ENCODE peak calls at places on chromosome 3, in six cellular contexts. One of them, this sample, is unnamed.

GRCh38 chr3:112007641-112008040 is 8.9 kb downstream of the TAGLN3 start:
- DNase-seq in brain microvascular endothelial cell: no peak
- DNase-seq in CD4-positive, alpha-beta T cell: no peak
- DNase-seq in neural progenitor cell: no peak
- DNase-seq in spleen: no peak
- DNase-seq in endodermal cell: no peak
- DNase-seq in this sample: no peak

GRCh38 chr3:127252446-127252845 is 35.4 kb downstream of the PRR20G start:
- DNase-seq in spleen: no peak
- DNase-seq in endodermal cell: no peak
- DNase-seq in CD4-positive, alpha-beta T cell: no peak
- DNase-seq in brain microvascular endothelial cell: no peak
- DNase-seq in neural progenitor cell: no peak
- DNase-seq in this sample: no peak

GRCh38 chr3:144375122-144375521 is 403.5 kb downstream of the DIPK2A start:
- DNase-seq in endodermal cell: no peak
- DNase-seq in spleen: no peak
- DNase-seq in CD4-positive, alpha-beta T cell: no peak
- DNase-seq in brain microvascular endothelial cell: no peak
- DNase-seq in neural progenitor cell: no peak
- DNase-seq in this sample: no peak

GRCh38 chr3:177777699-177778098 is 580.4 kb upstream of the TBL1XR1 start:
- DNase-seq in spleen: peak
- DNase-seq in endodermal cell: peak
- DNase-seq in neural progenitor cell: peak
- DNase-seq in CD4-positive, alpha-beta T cell: no peak
- DNase-seq in brain microvascular endothelial cell: peak
- DNase-seq in this sample: peak

GRCh38 chr3:45881031-45882022 is 5.0 kb upstream of the CCR9 start:
- DNase-seq in CD4-positive, alpha-beta T cell: peak
- DNase-seq in brain microvascular endothelial cell: peak
- DNase-seq in spleen: no peak
- DNase-seq in endodermal cell: no peak
- DNase-seq in neural progenitor cell: no peak
- DNase-seq in this sample: no peak

GRCh38 chr3:158649791-158650190 is 5.5 kb downstream of the GFM1 start:
- DNase-seq in neural progenitor cell: no peak
- DNase-seq in brain microvascular endothelial cell: no peak
- DNase-seq in endodermal cell: no peak
- DNase-seq in CD4-positive, alpha-beta T cell: no peak
- DNase-seq in spleen: no peak
- DNase-seq in this sample: no peak

GRCh38 chr3:52428151-52429005 is 16.5 kb downstream of the SEMA3G start:
- DNase-seq in spleen: peak
- DNase-seq in endodermal cell: peak
- DNase-seq in brain microvascular endothelial cell: peak
- DNase-seq in CD4-positive, alpha-beta T cell: no peak
- DNase-seq in neural progenitor cell: peak
- DNase-seq in this sample: peak

GRCh38 chr3:21274000-21274671 is 476.9 kb downstream of the ZNF385D start:
- DNase-seq in spleen: no peak
- DNase-seq in neural progenitor cell: no peak
- DNase-seq in brain microvascular endothelial cell: peak
- DNase-seq in endodermal cell: no peak
- DNase-seq in CD4-positive, alpha-beta T cell: no peak
- DNase-seq in this sample: no peak

GRCh38 chr3:116005404-116005803 is 382.1 kb downstream of the GAP43 start:
- DNase-seq in brain microvascular endothelial cell: peak
- DNase-seq in CD4-positive, alpha-beta T cell: no peak
- DNase-seq in neural progenitor cell: no peak
- DNase-seq in spleen: no peak
- DNase-seq in endodermal cell: peak
- DNase-seq in this sample: peak

DNA sequence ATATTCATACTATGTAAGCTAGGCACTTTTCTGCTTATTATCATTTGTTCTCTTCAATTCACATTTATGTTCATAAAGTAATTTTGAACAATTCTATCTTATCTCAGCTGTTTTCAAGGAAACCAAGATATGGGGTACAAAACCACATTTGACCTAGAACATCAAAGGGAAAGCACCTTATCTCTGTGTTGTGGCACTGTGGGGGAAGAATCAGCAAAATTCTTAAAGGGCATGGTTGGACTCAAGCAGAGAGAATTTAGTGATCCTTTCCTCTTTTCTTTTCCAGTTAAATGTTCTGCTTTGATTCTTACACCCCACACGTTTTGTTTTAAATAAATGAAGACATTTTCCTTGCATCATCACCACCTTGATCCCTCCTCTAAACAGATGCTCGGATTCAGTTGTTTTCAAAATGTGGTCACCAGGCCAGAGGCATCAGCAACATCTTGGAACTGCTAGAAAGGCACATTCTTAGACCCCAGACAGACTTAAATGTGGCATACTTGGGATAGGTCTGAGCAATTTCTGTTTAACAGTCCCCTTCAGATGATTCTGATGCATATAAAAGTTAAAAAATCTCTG is 128.4 kb upstream of the TP63 start:
- DNase-seq in endodermal cell: no peak
- DNase-seq in neural progenitor cell: no peak
- DNase-seq in spleen: no peak
- DNase-seq in brain microvascular endothelial cell: no peak
- DNase-seq in CD4-positive, alpha-beta T cell: no peak
- DNase-seq in this sample: no peak
- H3K27ac ChIP-seq in endodermal cell: no peak
- H3K27ac ChIP-seq in neural progenitor cell: no peak
- H3K27ac ChIP-seq in spleen: no peak
- H3K27ac ChIP-seq in brain microvascular endothelial cell: no peak
- H3K27ac ChIP-seq in CD4-positive, alpha-beta T cell: no peak
- H3K27ac ChIP-seq in this sample: no peak

DNA sequence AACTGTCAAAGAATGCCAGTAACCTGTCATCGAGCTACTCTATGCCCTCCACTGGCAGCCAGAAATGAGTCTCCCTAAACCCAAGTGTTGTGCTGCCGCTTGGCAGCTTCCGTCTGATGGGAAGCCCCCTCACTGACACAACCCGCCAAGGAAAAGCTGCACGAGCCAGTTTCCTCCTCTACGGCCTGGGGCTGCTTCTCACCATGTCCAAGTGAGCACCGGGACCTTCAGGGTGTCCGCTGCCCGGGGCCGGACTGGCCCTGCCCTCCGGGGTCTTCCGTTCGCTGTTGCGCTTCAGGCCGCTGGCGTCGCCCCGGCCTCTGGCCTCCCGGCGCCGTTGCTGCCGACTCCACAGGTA is 486 bp downstream of the TOMM70 start:
- DNase-seq in endodermal cell: no peak
- DNase-seq in CD4-positive, alpha-beta T cell: peak
- DNase-seq in spleen: no peak
- DNase-seq in neural progenitor cell: no peak
- DNase-seq in brain microvascular endothelial cell: no peak
- DNase-seq in this sample: peak
- H3K27ac ChIP-seq in endodermal cell: peak
- H3K27ac ChIP-seq in CD4-positive, alpha-beta T cell: peak
- H3K27ac ChIP-seq in spleen: peak
- H3K27ac ChIP-seq in neural progenitor cell: peak
- H3K27ac ChIP-seq in brain microvascular endothelial cell: peak
- H3K27ac ChIP-seq in this sample: peak

GRCh38 chr3:194658477-194659242 is 13.3 kb downstream of the LSG1 start:
- DNase-seq in CD4-positive, alpha-beta T cell: no peak
- DNase-seq in neural progenitor cell: no peak
- DNase-seq in brain microvascular endothelial cell: no peak
- DNase-seq in endodermal cell: no peak
- DNase-seq in spleen: no peak
- DNase-seq in this sample: no peak
- H3K27ac ChIP-seq in CD4-positive, alpha-beta T cell: no peak
- H3K27ac ChIP-seq in neural progenitor cell: no peak
- H3K27ac ChIP-seq in brain microvascular endothelial cell: no peak
- H3K27ac ChIP-seq in endodermal cell: no peak
- H3K27ac ChIP-seq in spleen: no peak
- H3K27ac ChIP-seq in this sample: no peak

DNA sequence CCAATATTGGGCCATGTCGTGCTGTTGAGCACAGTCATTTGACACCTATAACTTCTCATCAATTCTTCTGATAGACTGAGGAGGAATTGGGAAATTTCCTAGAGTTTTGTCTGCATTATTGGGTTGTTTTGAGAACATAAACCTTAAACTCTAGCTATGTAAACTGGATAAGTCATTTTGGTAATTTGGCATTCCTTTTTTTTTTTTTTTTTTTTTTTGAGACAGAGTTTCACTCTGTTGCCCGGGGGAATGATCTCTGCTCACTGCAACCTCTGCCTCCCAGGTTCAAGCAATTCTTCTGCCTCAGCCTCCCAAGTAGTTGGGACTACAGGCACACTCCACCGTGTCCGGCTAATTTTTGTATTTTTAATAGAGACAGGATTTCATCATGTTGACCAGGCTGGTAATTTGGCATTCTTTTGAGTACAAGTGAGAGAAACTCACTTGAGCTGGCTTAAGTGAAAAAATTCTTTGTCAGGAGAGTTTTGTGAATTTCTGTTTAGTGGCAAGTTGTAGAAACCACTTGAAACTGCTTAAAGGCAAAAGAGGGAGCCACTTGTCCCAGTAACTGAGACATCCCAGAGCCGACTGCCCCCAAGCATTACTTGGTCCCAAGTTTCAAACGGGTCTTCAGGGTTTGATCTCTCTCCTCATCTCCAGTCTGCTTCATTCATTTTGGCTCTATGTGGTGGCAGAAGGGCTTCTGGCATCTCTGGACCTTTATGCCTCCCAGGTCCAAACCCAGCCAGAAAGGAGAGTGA is 34.9 kb downstream of the FLNB start:
- DNase-seq in CD4-positive, alpha-beta T cell: no peak
- DNase-seq in neural progenitor cell: no peak
- DNase-seq in spleen: no peak
- DNase-seq in brain microvascular endothelial cell: no peak
- DNase-seq in endodermal cell: no peak
- DNase-seq in this sample: no peak
- H3K27ac ChIP-seq in CD4-positive, alpha-beta T cell: no peak
- H3K27ac ChIP-seq in neural progenitor cell: no peak
- H3K27ac ChIP-seq in spleen: no peak
- H3K27ac ChIP-seq in brain microvascular endothelial cell: no peak
- H3K27ac ChIP-seq in endodermal cell: no peak
- H3K27ac ChIP-seq in this sample: no peak

DNA sequence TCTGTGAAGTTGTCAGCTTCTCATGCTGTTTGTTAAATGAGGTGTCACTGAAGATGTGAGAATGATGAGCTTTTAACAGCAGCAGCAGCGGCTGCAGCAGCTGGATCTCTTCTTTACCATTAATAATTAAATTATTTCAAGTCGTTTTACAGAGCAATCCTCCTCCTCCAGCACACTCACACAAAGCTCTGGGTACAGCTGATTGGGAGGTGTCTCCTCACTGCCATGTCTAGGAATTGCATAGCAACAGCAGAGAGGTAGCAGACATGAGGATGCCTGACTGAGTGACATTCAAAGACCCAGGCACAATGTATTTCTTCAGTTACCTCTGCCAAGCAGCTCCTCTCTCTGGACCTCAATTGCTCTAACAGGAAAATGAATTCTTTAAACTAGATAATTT is 46.6 kb upstream of the PLAAT1 start:
- DNase-seq in brain microvascular endothelial cell: no peak
- DNase-seq in neural progenitor cell: no peak
- DNase-seq in endodermal cell: no peak
- DNase-seq in CD4-positive, alpha-beta T cell: no peak
- DNase-seq in spleen: no peak
- DNase-seq in this sample: no peak
- H3K27ac ChIP-seq in brain microvascular endothelial cell: no peak
- H3K27ac ChIP-seq in neural progenitor cell: no peak
- H3K27ac ChIP-seq in endodermal cell: no peak
- H3K27ac ChIP-seq in CD4-positive, alpha-beta T cell: no peak
- H3K27ac ChIP-seq in spleen: no peak
- H3K27ac ChIP-seq in this sample: no peak

DNA sequence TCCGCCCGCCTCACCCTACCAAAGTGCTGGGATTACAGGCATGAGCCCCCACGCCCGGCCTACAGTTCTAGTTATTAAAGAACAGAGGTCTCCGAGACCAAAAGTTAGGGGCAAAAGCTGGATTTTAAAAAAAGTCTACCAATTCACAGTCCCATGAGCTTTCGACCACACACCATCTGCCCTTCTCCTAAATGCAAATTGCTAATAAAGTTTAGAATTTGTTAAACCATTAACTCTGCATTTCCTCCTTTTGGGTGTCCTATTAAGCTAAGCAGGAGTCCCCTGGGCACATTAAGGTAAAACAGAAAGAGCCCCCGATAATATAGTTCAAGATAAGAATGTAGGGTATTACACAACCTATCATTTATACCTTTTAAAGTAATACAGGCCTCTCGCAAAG is 322.7 kb downstream of the FOXP1 start:
- DNase-seq in neural progenitor cell: no peak
- DNase-seq in spleen: no peak
- DNase-seq in endodermal cell: no peak
- DNase-seq in CD4-positive, alpha-beta T cell: no peak
- DNase-seq in brain microvascular endothelial cell: no peak
- DNase-seq in this sample: no peak
- H3K27ac ChIP-seq in neural progenitor cell: no peak
- H3K27ac ChIP-seq in spleen: no peak
- H3K27ac ChIP-seq in endodermal cell: no peak
- H3K27ac ChIP-seq in CD4-positive, alpha-beta T cell: no peak
- H3K27ac ChIP-seq in brain microvascular endothelial cell: no peak
- H3K27ac ChIP-seq in this sample: no peak

GRCh38 chr3:120437559-120437958 is 13.2 kb downstream of the FSTL1 start:
- DNase-seq in spleen: no peak
- DNase-seq in brain microvascular endothelial cell: no peak
- DNase-seq in endodermal cell: peak
- DNase-seq in CD4-positive, alpha-beta T cell: no peak
- DNase-seq in neural progenitor cell: no peak
- DNase-seq in this sample: no peak
- H3K27ac ChIP-seq in spleen: no peak
- H3K27ac ChIP-seq in brain microvascular endothelial cell: no peak
- H3K27ac ChIP-seq in endodermal cell: no peak
- H3K27ac ChIP-seq in CD4-positive, alpha-beta T cell: no peak
- H3K27ac ChIP-seq in neural progenitor cell: no peak
- H3K27ac ChIP-seq in this sample: no peak

DNA sequence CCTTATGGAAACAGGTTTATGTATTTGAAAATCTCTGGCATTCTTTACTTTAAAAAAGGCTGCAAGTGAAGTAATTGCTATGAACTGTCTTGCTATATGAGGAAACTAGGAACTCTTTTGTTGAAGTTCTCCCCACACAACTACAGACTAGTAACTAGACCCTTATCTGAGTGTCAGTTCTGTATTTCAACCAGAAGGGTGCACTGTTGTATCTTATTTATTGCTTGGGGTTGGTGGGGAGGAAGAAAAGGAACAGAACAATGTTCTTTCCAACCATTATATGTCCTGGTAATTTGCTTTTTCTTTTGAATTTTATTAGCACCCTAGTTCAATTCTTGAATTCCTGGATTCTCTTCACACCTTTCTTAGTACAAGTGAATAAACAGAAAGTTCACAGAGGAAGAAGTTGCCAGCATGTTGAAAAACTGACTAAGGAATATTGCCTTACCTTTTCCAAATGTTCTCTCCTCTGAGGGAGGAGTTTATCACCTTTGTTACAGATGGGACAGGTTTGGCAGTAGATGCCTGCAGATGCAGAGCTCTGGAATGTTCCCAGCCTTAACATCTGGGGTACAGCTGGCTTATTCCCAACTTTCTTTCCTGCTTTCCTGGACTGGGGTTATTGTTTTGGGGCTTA is 162.4 kb upstream of the CFAP20DC start:
- DNase-seq in neural progenitor cell: peak
- DNase-seq in CD4-positive, alpha-beta T cell: no peak
- DNase-seq in spleen: no peak
- DNase-seq in brain microvascular endothelial cell: peak
- DNase-seq in endodermal cell: no peak
- DNase-seq in this sample: no peak
- H3K27ac ChIP-seq in neural progenitor cell: no peak
- H3K27ac ChIP-seq in CD4-positive, alpha-beta T cell: no peak
- H3K27ac ChIP-seq in spleen: no peak
- H3K27ac ChIP-seq in brain microvascular endothelial cell: no peak
- H3K27ac ChIP-seq in endodermal cell: no peak
- H3K27ac ChIP-seq in this sample: no peak